ENCODE peak calls at places on chromosomes 13 and 19, in ten cellular contexts. P is neural progenitor cell; T is C1 segment of cervical spinal cord; M is Peyer's patch; D is right atrium auricular region; L is NCI-H1105; U is stimulated activated CD4-positive, alpha-beta T cell treated with anti-CD3 and anti-CD28 coated beads, Interleukin-15, amount 100 ng/mL, for 48 hours; O is globus pallidus; I is HEK293T; J is heart right ventricle. Z is an unnamed sample.

GRCh38 chr19:35266149-35266903 is 2.4 kb upstream of the USF2 start:
- DNase-seq in M (no peak), J (no peak), L (no peak), P (no peak), U (no peak), I (no peak), D (no peak), T (no peak), O (no peak), Z (no peak)

GRCh38 chr13:111568290-111568689 is 247.8 kb downstream of the TEX29 start:
- DNase-seq in U (no peak), I (no peak), J (no peak), O (no peak), P (no peak), D (no peak), M (no peak), T (no peak), L (no peak), Z (no peak)

GRCh38 chr19:41916033-41916424 is 12.2 kb downstream of the ERFL start:
- DNase-seq in O (no peak), M (no peak), J (no peak), U (no peak), T (no peak), P (no peak), D (no peak), L (no peak), I (no peak), Z (no peak)

GRCh38 chr19:13813147-13813546 is 17.9 kb downstream of the ZSWIM4 start:
- DNase-seq in P (no peak), D (no peak), L (no peak), I (no peak), O (no peak), T (no peak), J (no peak), U (no peak), M (no peak), Z (no peak)

GRCh38 chr19:40165362-40165937 is 25.8 kb upstream of the MAP3K10 start:
- DNase-seq in M (peak; percentile 62), T (peak; percentile 21), L (no peak), P (peak; percentile 83), U (peak; percentile 51), I (peak; percentile 66), D (peak; percentile 64), O (peak; percentile 25), J (peak; percentile 46), Z (peak; percentile 87)

GRCh38 chr19:38565686-38566105 is 52.1 kb downstream of the MAP4K1 start:
- DNase-seq in L (no peak), I (no peak), M (no peak), U (no peak), O (no peak), P (no peak), T (no peak), D (no peak), J (no peak), Z (no peak)

GRCh38 chr19:1862424-1863307 is 713 bp downstream of the KLF16 start:
- DNase-seq in I (peak; percentile 63), O (no peak), T (peak; percentile 42), D (no peak), L (peak; percentile 28), U (no peak), J (peak; percentile 61), M (no peak), P (peak; percentile 77), Z (peak; percentile 56)

GRCh38 chr13:77047649-77048343 is 20.8 kb upstream of the FBXL3 start:
- DNase-seq in U (no peak), I (no peak), D (no peak), M (no peak), J (no peak), T (no peak), L (no peak), O (no peak), P (peak; percentile 71), Z (no peak)

GRCh38 chr13:69363360-69363759 is 744.3 kb upstream of the ATXN8OS start:
- DNase-seq in U (no peak), T (no peak), P (no peak), M (no peak), I (no peak), D (no peak), J (no peak), O (no peak), L (no peak), Z (no peak)

GRCh38 chr19:13729859-13730258 is 34.5 kb upstream of the MRI1 start:
- DNase-seq in D (no peak), M (no peak), J (no peak), I (no peak), T (no peak), O (no peak), P (no peak), L (no peak), U (no peak), Z (no peak)

GRCh38 chr19:33677745-33678426 is 56.1 kb downstream of the CHST8 start:
- DNase-seq in T (no peak), L (no peak), M (no peak), D (no peak), U (no peak), P (peak; percentile 56), O (no peak), J (no peak), I (no peak), Z (peak; percentile 71)

GRCh38 chr13:66128201-66128600 is 1101.9 kb downstream of the PCDH9 start:
- DNase-seq in U (no peak), D (no peak), P (no peak), J (no peak), L (no peak), M (no peak), O (no peak), I (no peak), T (no peak), Z (no peak)

GRCh38 chr13:93881418-93881817 is 598.1 kb downstream of the DCT start:
- DNase-seq in M (no peak), O (no peak), D (no peak), U (no peak), J (no peak), I (no peak), L (no peak), T (no peak), P (no peak), Z (no peak)

GRCh38 chr19:36986601-36987000 is 70.5 kb downstream of the ZNF568 start:
- DNase-seq in D (no peak), U (no peak), P (no peak), T (no peak), O (no peak), J (no peak), I (no peak), L (peak; percentile 1), M (no peak), Z (no peak)